ENCODE peak calls at places on chromosomes 7 and 10, in seven cellular contexts. M is memory B cell; J is left ventricle myocardium superior; T is activated CD8-positive, alpha-beta memory T cell treated with anti-CD3 and anti-CD28 coated beads for 24 hours; L is heart left ventricle; I is AG09309; B is foreskin fibroblast. Z is an unnamed sample.

GRCh38 chr10:120172371-120172770 is 279.8 kb downstream of the SEC23IP start:
- DNase-seq in J (no peak), T (no peak), M (no peak), L (no peak), B (no peak), I (no peak), Z (no peak)

GRCh38 chr7:75642810-75643486 is 95.8 kb downstream of the HIP1 start:
- DNase-seq in J (no peak), L (no peak), T (peak; percentile 81), I (no peak), M (peak; percentile 74), B (peak; percentile 37), Z (no peak)

GRCh38 chr10:116974442-116975005 is 30.5 kb downstream of the SHTN1 start:
- DNase-seq in T (no peak), J (no peak), L (no peak), M (no peak), I (peak; percentile 20), B (peak; percentile 70), Z (peak; percentile 41)

GRCh38 chr10:44384601-44385422 is at the start of gene CXCL12:
- DNase-seq in L (peak; percentile 82), B (peak; percentile 18), M (no peak), I (no peak), T (peak; percentile 54), J (peak; percentile 77), Z (no peak)

GRCh38 chr7:12570529-12571461 is at the start of gene SCIN:
- DNase-seq in L (no peak), I (no peak), J (peak; percentile 47), T (no peak), B (no peak), M (no peak), Z (peak; percentile 14)

GRCh38 chr10:46222364-46222935 is 64.3 kb upstream of the ANTXRL start:
- DNase-seq in I (peak; percentile 2), L (no peak), B (no peak), M (no peak), J (no peak), T (no peak), Z (no peak)

GRCh38 chr7:25031007-25031406 is 51.0 kb upstream of the OSBPL3 start:
- DNase-seq in I (no peak), J (no peak), T (no peak), L (no peak), M (no peak), B (no peak), Z (no peak)

GRCh38 chr7:96199421-96199820 is 122.5 kb downstream of the SLC25A13 start:
- DNase-seq in T (no peak), J (no peak), I (no peak), L (no peak), B (no peak), M (no peak), Z (no peak)

GRCh38 chr10:60048146-60048545 is 141.8 kb upstream of the CCDC6 start:
- DNase-seq in I (no peak), B (peak; percentile 6), J (no peak), L (no peak), T (no peak), M (no peak), Z (peak; percentile 1)

GRCh38 chr10:133028956-133029355 is 58.8 kb upstream of the ADGRA1 start:
- DNase-seq in I (no peak), J (no peak), T (no peak), M (no peak), B (no peak), L (no peak), Z (no peak)